ENCODE peak calls at places on chromosomes 3 and 15, in six cellular contexts. I is neural crest cell, W is cardiac muscle cell, O is RWPE1, K is GM12865, C is fibroblast of pulmonary artery. S is an unnamed sample.

GRCh38 chr15:94749848-94750617 is 518.7 kb downstream of the MCTP2 start:
- DNase-seq in I (no peak), W (no peak), O (no peak), K (no peak), C (no peak), S (peak)

GRCh38 chr15:38040615-38041014 is 106.2 kb downstream of the TMCO5A start:
- DNase-seq in I (no peak), W (no peak), O (no peak), K (no peak), C (no peak), S (no peak)

GRCh38 chr15:88401269-88401971 is 65.8 kb downstream of the MRPL46 start:
- DNase-seq in I (no peak), W (no peak), O (no peak), K (no peak), C (no peak), S (no peak)

GRCh38 chr3:54999159-54999558 is 71.3 kb upstream of the LRTM1 start:
- DNase-seq in I (peak), W (peak), O (peak), K (no peak), C (peak), S (no peak)

GRCh38 chr3:24523195-24523594 is 28.5 kb upstream of the THRB start:
- DNase-seq in I (no peak), W (no peak), O (no peak), K (no peak), C (no peak), S (no peak)

GRCh38 chr3:58178528-58179234 is 32.1 kb downstream of the DNASE1L3 start:
- DNase-seq in I (no peak), W (no peak), O (no peak), K (no peak), C (no peak), S (no peak)

GRCh38 chr3:153295906-153296305 is 133.9 kb downstream of the RAP2B start:
- DNase-seq in I (no peak), W (peak), O (no peak), K (no peak), C (peak), S (no peak)

GRCh38 chr15:70954176-70954575 is 61.5 kb downstream of the LRRC49 start:
- DNase-seq in I (no peak), W (no peak), O (no peak), K (no peak), C (no peak), S (no peak)

GRCh38 chr3:186268616-186269448 is 93.2 kb downstream of the DGKG start:
- DNase-seq in I (peak), W (peak), O (no peak), K (peak), C (peak), S (no peak)

GRCh38 chr3:186361612-186362408 is at the start of gene DGKG:
- DNase-seq in I (no peak), W (peak), O (peak), K (peak), C (no peak), S (peak)

GRCh38 chr3:14489641-14490040 is 50.5 kb downstream of the GRIP2 start:
- DNase-seq in I (no peak), W (no peak), O (no peak), K (no peak), C (no peak), S (no peak)

GRCh38 chr15:73993211-73993994 is 1.1 kb upstream of the PML start:
- DNase-seq in I (no peak), W (no peak), O (no peak), K (no peak), C (no peak), S (no peak)

GRCh38 chr15:73992594-73992898 is 451 bp upstream of the STOML1 start:
- DNase-seq in I (no peak), W (no peak), O (no peak), K (no peak), C (no peak), S (no peak)

GRCh38 chr15:73990250-73991005 is 1.7 kb downstream of the STOML1 start:
- DNase-seq in I (no peak), W (no peak), O (no peak), K (no peak), C (no peak), S (no peak)

GRCh38 chr15:73991260-73991659 is 835 bp downstream of the STOML1 start:
- DNase-seq in I (no peak), W (peak), O (no peak), K (no peak), C (peak), S (no peak)

DNA sequence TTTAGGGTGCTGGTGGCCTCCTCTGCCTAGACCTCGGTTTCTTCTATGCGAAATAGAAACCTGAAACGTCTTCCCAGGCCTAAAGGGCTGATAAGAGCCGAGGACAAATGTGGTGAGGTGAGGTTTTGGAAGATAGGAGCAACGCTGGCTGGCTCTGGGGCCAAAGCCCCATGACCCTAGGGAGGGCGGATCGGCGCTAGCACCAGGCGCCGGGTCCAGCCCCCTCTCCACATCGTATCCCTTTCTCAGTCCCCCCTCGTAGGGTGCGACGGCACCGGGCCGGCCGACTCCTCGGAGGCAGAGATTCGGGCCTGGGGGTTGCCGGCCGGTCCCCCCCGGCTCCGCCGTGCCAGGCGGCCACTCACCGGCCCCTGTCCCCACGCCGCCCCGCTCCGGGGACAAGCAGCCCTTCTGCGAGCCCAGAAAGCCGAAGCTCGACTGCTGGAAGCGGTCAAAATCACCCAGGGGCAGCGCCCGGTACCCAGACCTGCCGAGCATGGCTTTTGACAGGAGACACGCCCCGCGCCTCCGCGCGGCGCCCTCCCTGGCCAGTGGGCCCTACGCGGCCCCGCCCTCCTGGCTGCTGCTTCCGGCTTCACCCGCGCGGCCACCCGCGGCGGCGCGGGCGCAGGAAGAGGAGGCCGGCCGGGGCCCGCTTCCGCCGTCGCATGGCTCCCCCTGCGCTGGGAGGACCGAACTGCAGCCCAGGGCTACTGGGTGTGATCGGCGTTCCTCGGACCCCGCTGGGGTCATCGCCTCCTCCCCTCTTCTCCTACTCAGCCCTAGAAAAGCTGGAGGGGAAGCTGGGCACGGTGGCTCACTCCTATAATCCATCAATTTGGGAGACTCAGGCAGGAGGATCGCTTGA is at the start of gene STOML1:
- DNase-seq in I (peak), W (peak), O (peak), K (peak), C (peak), S (peak)
- TF ChIP-seq CTCF in I (peak), W (peak), O (peak), K (peak), C (peak), S (peak)

GRCh38 chr3:67819447-67819846 is 165.0 kb upstream of the SUCLG2 start:
- DNase-seq in I (no peak), W (no peak), O (no peak), K (no peak), C (no peak), S (no peak)
- TF ChIP-seq CTCF in I (peak), W (no peak), O (no peak), K (peak), C (no peak), S (peak)

GRCh38 chr3:105465251-105465853 is 98.6 kb downstream of the ALCAM start:
- DNase-seq in I (no peak), W (no peak), O (no peak), K (no peak), C (no peak), S (no peak)
- TF ChIP-seq CTCF in I (no peak), W (no peak), O (no peak), K (no peak), C (no peak), S (no peak)

DNA sequence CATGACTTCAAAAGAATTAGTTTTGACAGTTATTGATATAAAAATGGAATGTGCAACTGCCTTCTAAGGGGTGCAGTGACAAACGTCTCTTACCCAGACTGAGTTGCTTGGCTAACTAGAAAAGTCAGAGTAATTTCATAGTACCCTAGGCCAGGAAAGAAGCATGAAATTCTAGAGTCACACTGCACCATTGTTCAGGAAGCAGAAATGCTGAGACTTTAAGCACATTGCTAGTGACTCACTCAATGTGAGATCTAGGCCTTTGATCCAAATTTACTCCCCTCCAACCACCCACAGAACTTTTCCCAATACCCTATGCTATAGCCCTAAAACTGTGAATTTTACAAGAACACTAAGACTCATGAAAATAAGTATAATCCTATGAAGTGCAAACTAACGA is 110.8 kb downstream of the DUT start:
- DNase-seq in I (no peak), W (no peak), O (no peak), K (no peak), C (no peak), S (no peak)
- TF ChIP-seq CTCF in I (no peak), W (no peak), O (no peak), K (no peak), C (no peak), S (no peak)

GRCh38 chr3:147422226-147422933 is 13.2 kb downstream of the ZIC1 start:
- DNase-seq in I (no peak), W (no peak), O (no peak), K (no peak), C (no peak), S (no peak)

GRCh38 chr3:147420361-147421183 is 11.4 kb downstream of the ZIC1 start:
- DNase-seq in I (no peak), W (no peak), O (no peak), K (no peak), C (no peak), S (no peak)

GRCh38 chr3:147422934-147423599 is 13.9 kb downstream of the ZIC1 start:
- DNase-seq in I (no peak), W (no peak), O (no peak), K (no peak), C (no peak), S (peak)

GRCh38 chr3:147419731-147420360 is 10.7 kb downstream of the ZIC1 start:
- DNase-seq in I (no peak), W (no peak), O (no peak), K (no peak), C (no peak), S (no peak)

GRCh38 chr3:147421184-147421912 is 12.2 kb downstream of the ZIC1 start:
- DNase-seq in I (no peak), W (no peak), O (no peak), K (no peak), C (no peak), S (peak)
- TF ChIP-seq CTCF in I (no peak), W (no peak), O (no peak), K (no peak), C (no peak), S (no peak)

DNA sequence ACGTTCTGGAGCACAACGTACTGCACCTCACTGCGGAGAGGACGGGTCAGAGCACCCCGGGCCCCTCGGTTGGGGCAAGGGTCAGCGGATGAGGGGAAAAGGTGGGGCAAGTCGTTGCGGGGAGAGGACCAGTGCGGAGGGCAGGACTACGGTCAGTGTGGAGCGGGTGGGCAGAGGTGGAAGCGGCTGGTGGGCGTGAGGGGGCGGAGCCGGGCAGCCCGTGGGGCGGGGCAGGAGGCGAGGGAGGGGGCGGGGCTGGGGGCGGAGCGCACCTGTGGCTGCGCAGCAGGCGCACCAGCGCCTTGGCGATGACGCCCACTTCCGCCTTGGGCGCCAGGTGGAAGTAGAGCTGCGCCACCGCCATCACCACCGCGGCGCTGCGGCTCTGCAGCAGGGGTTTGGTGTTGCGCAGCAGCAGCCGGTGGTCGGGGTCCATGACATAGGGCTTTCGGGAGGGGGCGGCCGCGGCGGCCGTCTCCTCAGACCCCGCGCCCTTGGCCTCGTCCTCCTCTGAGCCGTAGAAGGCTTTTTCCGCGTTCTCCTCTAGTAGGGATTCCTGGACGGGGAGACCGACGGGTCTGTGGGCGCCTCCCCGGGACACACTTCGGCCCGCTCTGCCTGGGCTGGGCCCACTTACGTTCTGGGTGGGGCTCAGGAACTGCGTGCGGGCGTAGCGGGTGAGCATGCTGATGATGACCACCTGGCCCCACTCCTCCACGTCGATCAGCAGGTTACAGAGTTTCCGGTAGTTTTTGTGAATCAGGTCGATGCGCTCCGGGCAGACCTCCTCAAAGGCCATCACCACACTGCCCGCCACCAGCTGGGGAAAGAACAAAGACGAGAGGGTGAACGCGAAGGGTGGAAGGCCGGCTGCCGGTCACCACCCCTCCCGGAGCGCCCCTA is 29.2 kb downstream of the AP3B2 start:
- DNase-seq in I (peak), W (no peak), O (peak), K (peak), C (no peak), S (peak)
- TF ChIP-seq CTCF in I (peak), W (no peak), O (peak), K (peak), C (no peak), S (peak)

GRCh38 chr15:96362759-96363678 is 32.5 kb downstream of the NR2F2 start:
- DNase-seq in I (no peak), W (no peak), O (no peak), K (peak), C (no peak), S (peak)
- TF ChIP-seq CTCF in I (no peak), W (no peak), O (no peak), K (no peak), C (no peak), S (no peak)

DNA sequence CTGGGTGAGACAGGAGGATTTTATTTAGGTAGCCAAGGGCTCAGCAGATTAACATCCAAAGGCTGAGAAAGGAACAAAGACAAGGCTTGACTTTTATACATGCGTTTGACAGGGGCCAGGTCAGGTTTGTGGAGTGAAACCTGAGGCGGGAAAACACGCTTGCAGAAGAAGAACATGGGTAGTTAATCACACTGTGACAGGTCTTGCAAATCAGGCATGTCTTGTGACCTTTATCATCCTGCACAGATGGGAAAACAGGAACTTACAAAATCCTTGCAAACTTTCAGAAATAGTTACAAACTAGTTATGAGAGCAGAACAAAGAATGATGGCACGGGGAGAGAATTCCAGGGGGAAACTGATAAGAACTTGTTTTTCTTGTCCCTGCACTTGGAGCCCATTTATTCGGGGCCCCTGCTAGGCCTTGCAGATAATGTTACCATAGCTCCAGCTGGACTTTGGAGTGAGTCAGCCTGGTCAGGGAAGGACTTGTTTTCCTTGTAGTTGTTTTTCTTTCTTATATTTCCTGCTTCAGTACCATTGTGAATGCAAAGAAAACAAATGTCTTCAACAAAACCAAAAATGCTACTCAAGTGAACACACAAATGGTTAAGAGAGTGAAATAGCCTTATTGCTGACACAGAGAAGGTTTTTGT is 965.9 kb upstream of the ROBO1 start:
- DNase-seq in I (no peak), W (peak), O (no peak), K (no peak), C (peak), S (no peak)
- TF ChIP-seq CTCF in I (no peak), W (no peak), O (no peak), K (no peak), C (no peak), S (no peak)

DNA sequence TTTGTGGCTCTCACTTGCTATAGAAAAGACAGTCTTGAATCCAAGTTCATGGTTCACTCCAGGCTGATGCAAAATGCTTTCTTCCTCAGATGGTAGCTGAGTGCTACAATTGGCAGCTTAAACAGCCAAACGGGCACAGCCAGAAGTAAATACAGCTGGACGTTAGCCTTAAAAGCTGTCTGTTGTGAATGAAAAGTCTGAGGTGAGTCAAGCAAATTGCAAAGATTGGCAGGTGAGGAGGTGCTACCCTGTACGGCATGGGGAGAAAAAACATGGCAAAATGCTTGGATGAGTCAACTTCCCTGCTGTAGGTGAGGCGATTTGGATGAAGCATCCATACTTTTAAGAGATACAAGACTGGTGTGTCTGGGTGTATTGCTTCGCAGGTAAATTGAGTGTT is 40.5 kb downstream of the IL5RA start:
- DNase-seq in I (no peak), W (no peak), O (peak), K (no peak), C (no peak), S (no peak)
- TF ChIP-seq CTCF in I (no peak), W (no peak), O (no peak), K (no peak), C (no peak), S (no peak)

GRCh38 chr3:139117883-139118760 is 73.4 kb upstream of the PRR23C start:
- DNase-seq in I (no peak), W (no peak), O (no peak), K (no peak), C (no peak), S (no peak)
- TF ChIP-seq CTCF in I (no peak), W (no peak), O (no peak), K (no peak), C (no peak), S (no peak)